ENCODE peak calls at places on chromosomes 13 and 19, in seven cellular contexts. C is AG09319, F is heart left ventricle, Q is astrocyte, T is IMR-90, Z is kidney epithelial cell, J is choroid plexus epithelial cell. Y is an unnamed sample.

GRCh38 chr19:46860846-46861690 is at the start of gene ARHGAP35:
- DNase-seq in C (peak), F (peak), Q (no peak), T (no peak), Z (no peak), J (peak), Y (no peak)

GRCh38 chr13:102948006-102948405 is 102.2 kb downstream of the ERCC5 start:
- DNase-seq in C (no peak), F (no peak), Q (no peak), T (no peak), Z (no peak), J (peak), Y (no peak)

GRCh38 chr13:113548778-113549621 is 35.6 kb upstream of the TFDP1 start:
- DNase-seq in C (no peak), F (no peak), Q (no peak), T (no peak), Z (no peak), J (no peak), Y (no peak)

GRCh38 chr19:14383556-14383897 is 2.3 kb downstream of the ADGRE5 start:
- DNase-seq in C (no peak), F (peak), Q (no peak), T (peak), Z (no peak), J (no peak), Y (no peak)

GRCh38 chr13:67267136-67267535 is 37.0 kb upstream of the PCDH9 start:
- DNase-seq in C (no peak), F (no peak), Q (peak), T (peak), Z (no peak), J (peak), Y (no peak)

GRCh38 chr13:54226866-54227265 is 1198.3 kb downstream of the OLFM4 start:
- DNase-seq in C (no peak), F (no peak), Q (no peak), T (no peak), Z (no peak), J (no peak), Y (no peak)

GRCh38 chr13:57624565-57625435 is 6.7 kb upstream of the PCDH17 start:
- DNase-seq in C (peak), F (peak), Q (peak), T (peak), Z (peak), J (peak), Y (peak)

GRCh38 chr19:55340144-55340783 is 588 bp downstream of the KMT5C start:
- DNase-seq in C (no peak), F (no peak), Q (no peak), T (no peak), Z (no peak), J (no peak), Y (no peak)

GRCh38 chr19:1154731-1155351 is 19.2 kb downstream of the SBNO2 start:
- DNase-seq in C (peak), F (peak), Q (peak), T (peak), Z (no peak), J (peak), Y (no peak)

GRCh38 chr13:111038887-111039286 is 76.2 kb upstream of the ARHGEF7 start:
- DNase-seq in C (no peak), F (no peak), Q (no peak), T (no peak), Z (no peak), J (no peak), Y (no peak)

GRCh38 chr13:60519496-60519895 is 122.5 kb downstream of the TDRD3 start:
- DNase-seq in C (no peak), F (no peak), Q (no peak), T (no peak), Z (no peak), J (no peak), Y (no peak)

GRCh38 chr19:5070922-5071321 is 102.0 kb downstream of the KDM4B start:
- DNase-seq in C (no peak), F (no peak), Q (no peak), T (no peak), Z (no peak), J (no peak), Y (no peak)

GRCh38 chr13:34772881-34773280 is 169.2 kb upstream of the NBEA start:
- DNase-seq in C (no peak), F (no peak), Q (no peak), T (no peak), Z (no peak), J (no peak), Y (no peak)

GRCh38 chr13:76836311-76836710 is 49.9 kb downstream of the KCTD12 start:
- DNase-seq in C (no peak), F (no peak), Q (peak), T (peak), Z (no peak), J (no peak), Y (no peak)

GRCh38 chr13:114131581-114132418 is 623 bp downstream of the RASA3 start:
- DNase-seq in C (no peak), F (no peak), Q (peak), T (no peak), Z (no peak), J (peak), Y (no peak)

GRCh38 chr13:22060187-22060586 is 389.3 kb downstream of the FGF9 start:
- DNase-seq in C (no peak), F (no peak), Q (no peak), T (no peak), Z (no peak), J (no peak), Y (no peak)

GRCh38 chr13:73421310-73421912 is 362.6 kb downstream of the KLF5 start:
- DNase-seq in C (no peak), F (no peak), Q (peak), T (peak), Z (peak), J (peak), Y (no peak)

GRCh38 chr13:18628428-18628827 is 553.2 kb downstream of the TUBA3C start:
- DNase-seq in C (no peak), F (no peak), Q (no peak), T (no peak), Z (no peak), J (no peak), Y (no peak)

GRCh38 chr19:5042556-5042955 is 73.6 kb downstream of the KDM4B start:
- DNase-seq in C (no peak), F (no peak), Q (no peak), T (no peak), Z (no peak), J (no peak), Y (no peak)

GRCh38 chr13:33970746-33971145 is 152.8 kb downstream of the RFC3 start:
- DNase-seq in C (no peak), F (no peak), Q (no peak), T (no peak), Z (no peak), J (no peak), Y (no peak)

GRCh38 chr19:6572217-6572616 is 18.7 kb downstream of the CD70 start:
- DNase-seq in C (no peak), F (peak), Q (no peak), T (no peak), Z (no peak), J (no peak), Y (no peak)

GRCh38 chr13:80504453-80504852 is 163.5 kb upstream of the SPRY2 start:
- DNase-seq in C (no peak), F (peak), Q (no peak), T (no peak), Z (no peak), J (peak), Y (no peak)

GRCh38 chr19:12789904-12790619 is 1.2 kb upstream of the JUNB start:
- DNase-seq in C (peak), F (peak), Q (peak), T (peak), Z (no peak), J (peak), Y (peak)

GRCh38 chr13:25733061-25733491 is 318.7 kb downstream of the SHISA2 start:
- DNase-seq in C (no peak), F (no peak), Q (peak), T (no peak), Z (peak), J (peak), Y (no peak)

GRCh38 chr19:38251564-38252051 is 4.6 kb downstream of the PPP1R14A start:
- DNase-seq in C (no peak), F (peak), Q (no peak), T (no peak), Z (no peak), J (no peak), Y (no peak)

GRCh38 chr13:75715598-75716523 is 79.7 kb downstream of the LMO7 start:
- DNase-seq in C (no peak), F (no peak), Q (no peak), T (no peak), Z (no peak), J (peak), Y (no peak)

GRCh38 chr13:112738606-112739005 is 48.8 kb downstream of the ATP11A start:
- DNase-seq in C (no peak), F (no peak), Q (no peak), T (no peak), Z (no peak), J (no peak), Y (no peak)

GRCh38 chr13:23899555-23899954 is 2.3 kb upstream of the C1QTNF9B start:
- DNase-seq in C (no peak), F (no peak), Q (peak), T (peak), Z (no peak), J (peak), Y (peak)

GRCh38 chr19:49422407-49423277 is 599 bp downstream of the PTH2 start:
- DNase-seq in C (no peak), F (no peak), Q (no peak), T (peak), Z (no peak), J (peak), Y (peak)

GRCh38 chr13:45817833-45818232 is 33.7 kb downstream of the SIAH3 start:
- DNase-seq in C (no peak), F (no peak), Q (no peak), T (no peak), Z (no peak), J (peak), Y (no peak)

GRCh38 chr19:42311612-42312160 is 1.4 kb upstream of the TMEM145 start:
- DNase-seq in C (no peak), F (no peak), Q (no peak), T (no peak), Z (no peak), J (no peak), Y (no peak)

GRCh38 chr19:18972301-18972831 is 31.3 kb upstream of the HOMER3 start:
- DNase-seq in C (peak), F (no peak), Q (no peak), T (peak), Z (no peak), J (peak), Y (no peak)

GRCh38 chr19:30086916-30087315 is 144.9 kb downstream of the URI1 start:
- DNase-seq in C (no peak), F (no peak), Q (no peak), T (no peak), Z (no peak), J (no peak), Y (no peak)

GRCh38 chr19:30083701-30084156 is 141.7 kb downstream of the URI1 start:
- DNase-seq in C (no peak), F (no peak), Q (no peak), T (no peak), Z (no peak), J (no peak), Y (no peak)

GRCh38 chr19:30084390-30084819 is 142.4 kb downstream of the URI1 start:
- DNase-seq in C (no peak), F (no peak), Q (no peak), T (no peak), Z (no peak), J (no peak), Y (no peak)

GRCh38 chr19:30086220-30086619 is 144.2 kb downstream of the URI1 start:
- DNase-seq in C (no peak), F (no peak), Q (no peak), T (no peak), Z (no peak), J (no peak), Y (no peak)

GRCh38 chr19:30085394-30085793 is 143.4 kb downstream of the URI1 start:
- DNase-seq in C (no peak), F (no peak), Q (no peak), T (no peak), Z (no peak), J (no peak), Y (peak)
- TF ChIP-seq CTCF in C (no peak), F (no peak), Q (no peak), T (no peak), Z (no peak), J (no peak), Y (no peak)

GRCh38 chr19:45733160-45733810 is at the start of gene MEIOSIN:
- DNase-seq in C (no peak), F (no peak), Q (no peak), T (no peak), Z (no peak), J (no peak), Y (no peak)

GRCh38 chr19:45729774-45730388 is 815 bp downstream of the FBXO46 start:
- DNase-seq in C (no peak), F (no peak), Q (no peak), T (no peak), Z (no peak), J (peak), Y (no peak)

GRCh38 chr19:45730389-45731288 is at the start of gene FBXO46:
- DNase-seq in C (peak), F (peak), Q (peak), T (peak), Z (peak), J (peak), Y (peak)
- TF ChIP-seq CTCF in C (peak), F (no peak), Q (no peak), T (peak), Z (peak), J (peak), Y (no peak)

DNA sequence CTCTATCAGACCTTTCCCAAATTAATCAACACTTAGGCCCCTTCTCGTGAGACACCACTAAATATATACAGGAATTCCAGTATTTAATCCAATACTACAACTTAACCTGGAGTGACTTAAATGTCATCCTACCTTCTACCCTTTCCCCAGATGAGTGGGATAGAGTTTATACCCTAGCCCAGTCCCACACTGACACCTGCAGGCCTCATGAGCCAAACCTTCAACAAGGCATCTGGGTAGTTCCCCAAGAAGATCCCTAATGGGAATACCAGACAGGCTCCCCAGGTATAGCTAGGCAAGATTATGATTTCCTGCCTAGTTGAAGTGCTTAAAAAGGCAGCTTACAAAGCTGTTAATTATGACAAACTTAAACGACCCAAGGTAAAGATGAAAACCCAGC is 15.9 kb downstream of the ZNF83 start:
- DNase-seq in C (no peak), F (no peak), Q (no peak), T (no peak), Z (no peak), J (no peak), Y (no peak)
- TF ChIP-seq CTCF in C (no peak), F (no peak), Q (no peak), T (no peak), Z (no peak), J (peak), Y (no peak)

DNA sequence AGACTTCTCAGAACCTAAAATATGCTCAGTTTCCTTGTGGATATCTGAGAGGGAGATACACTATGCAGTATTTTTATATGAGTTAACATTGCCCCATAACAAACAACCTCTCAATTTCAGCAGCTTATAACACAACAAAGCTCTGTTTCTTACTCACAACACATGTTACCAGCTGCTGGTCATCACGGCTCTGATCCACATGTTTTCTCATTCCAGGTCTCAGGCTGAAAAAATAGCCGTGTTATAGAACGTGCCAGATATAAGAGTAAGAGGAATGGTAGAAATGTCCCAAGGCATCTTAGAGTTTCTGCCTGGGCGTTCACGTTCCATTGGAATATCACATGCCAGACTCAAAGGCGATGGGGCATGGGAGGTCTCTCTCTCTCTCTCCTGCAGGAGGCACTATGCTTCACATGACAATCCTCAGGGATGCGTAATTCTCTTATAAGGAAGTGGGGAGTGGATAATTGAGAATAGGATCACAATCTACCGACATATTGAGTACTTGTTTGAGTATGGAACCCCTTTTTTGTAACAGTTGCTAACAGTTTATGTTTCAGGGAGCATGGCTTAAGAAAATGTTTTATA is 246.6 kb downstream of the NHLRC3 start:
- DNase-seq in C (no peak), F (no peak), Q (no peak), T (peak), Z (no peak), J (peak), Y (no peak)
- TF ChIP-seq CTCF in C (no peak), F (peak), Q (no peak), T (no peak), Z (no peak), J (peak), Y (no peak)

DNA sequence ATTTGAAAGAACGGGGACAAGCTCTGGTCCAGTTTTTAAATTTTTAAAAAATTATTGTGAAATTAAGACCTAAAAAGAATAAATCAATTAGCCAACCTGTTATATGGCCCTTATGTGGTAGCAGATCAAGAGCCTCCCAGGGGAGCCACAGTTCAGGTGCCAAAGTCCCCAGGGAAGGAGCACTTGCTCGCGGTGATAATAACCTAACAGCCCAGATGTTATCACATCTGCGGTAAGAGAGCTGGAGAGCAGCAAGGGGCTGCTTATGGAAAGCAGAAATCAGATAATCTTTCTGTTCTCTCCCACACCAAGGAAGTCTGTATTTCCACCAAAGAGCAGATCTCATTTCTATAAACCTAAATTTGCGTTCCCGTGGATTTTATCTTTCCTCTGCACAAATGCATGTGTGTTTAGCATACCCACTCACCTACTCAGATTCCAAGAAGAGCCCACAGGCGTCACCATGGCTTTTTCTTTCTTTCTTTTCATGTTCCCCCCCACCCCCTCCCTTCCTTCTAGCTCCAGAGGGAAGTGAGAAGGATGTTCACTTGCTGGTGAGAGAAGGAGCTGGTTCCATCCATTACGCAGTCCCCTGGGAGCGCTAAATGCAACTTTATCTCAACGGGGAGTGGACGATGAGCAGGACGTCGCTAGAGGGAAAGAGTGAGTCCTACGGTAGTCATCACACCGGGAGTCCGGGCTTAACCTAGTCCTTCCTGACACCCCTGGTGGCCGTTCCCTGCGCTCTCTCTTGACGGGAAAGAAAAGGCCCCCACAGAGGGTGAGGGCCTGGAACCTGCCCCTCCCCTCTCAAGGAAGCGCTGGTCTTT is 1.6 kb upstream of the POU4F1 start:
- DNase-seq in C (no peak), F (no peak), Q (no peak), T (peak), Z (no peak), J (no peak), Y (no peak)
- TF ChIP-seq CTCF in C (no peak), F (no peak), Q (no peak), T (no peak), Z (peak), J (no peak), Y (no peak)

Y was measured in endothelial cell.